ENCODE peak calls at places on chromosomes 3 and 15, in four cellular contexts. Z, U, L and D are unnamed samples.
A peak's percentile ranks its signal among the peaks of the same experiment; 100 is the strongest.

GRCh38 chr3:114608293-114608692 is 314.5 kb downstream of the TIGIT start:
- DNase-seq in Z (no peak), U (no peak), L (no peak), D (no peak)

GRCh38 chr3:106590259-106590658 is 721.4 kb upstream of the CBLB start:
- DNase-seq in Z (no peak), U (no peak), L (no peak), D (no peak)

GRCh38 chr3:31288641-31289100 is 244.1 kb upstream of the STT3B start:
- DNase-seq in Z (no peak), U (peak; percentile 36), L (no peak), D (peak; percentile 21)

GRCh38 chr3:32438596-32439344 is 47.1 kb downstream of the CMTM7 start:
- DNase-seq in Z (no peak), U (no peak), L (no peak), D (no peak)

GRCh38 chr15:68578960-68579935 is at the start of gene CORO2B:
- DNase-seq in Z (peak; percentile 76), U (no peak), L (no peak), D (peak; percentile 54)

GRCh38 chr3:72738752-72739520 is 109.3 kb downstream of the SHQ1 start:
- DNase-seq in Z (peak; percentile 59), U (peak; percentile 60), L (no peak), D (peak; percentile 26)

GRCh38 chr3:49104052-49104426 is 518 bp downstream of the QARS1 start:
- DNase-seq in Z (no peak), U (no peak), L (no peak), D (no peak)

GRCh38 chr3:143814358-143814968 is 33.8 kb downstream of the SLC9A9 start:
- DNase-seq in Z (peak; percentile 61), U (no peak), L (no peak), D (no peak)

GRCh38 chr15:58548308-58549012 is 116.7 kb downstream of the LIPC start:
- DNase-seq in Z (no peak), U (no peak), L (no peak), D (no peak)

GRCh38 chr3:61938878-61939549 is 377.6 kb downstream of the PTPRG start:
- DNase-seq in Z (no peak), U (no peak), L (no peak), D (no peak)

GRCh38 chr3:193828477-193828876 is 235.5 kb downstream of the OPA1 start:
- DNase-seq in Z (no peak), U (no peak), L (no peak), D (no peak)

GRCh38 chr3:186359078-186359477 is 3.0 kb downstream of the DGKG start:
- DNase-seq in Z (no peak), U (no peak), L (no peak), D (no peak)

GRCh38 chr3:186361246-186361611 is 805 bp downstream of the DGKG start:
- DNase-seq in Z (no peak), U (no peak), L (no peak), D (no peak)

GRCh38 chr3:186362409-186362757 is 349 bp upstream of the DGKG start:
- DNase-seq in Z (no peak), U (no peak), L (no peak), D (no peak)

GRCh38 chr3:186361612-186362408 is at the start of gene DGKG:
- DNase-seq in Z (peak; percentile 60), U (peak; percentile 66), L (peak; percentile 82), D (peak; percentile 69)

DNA sequence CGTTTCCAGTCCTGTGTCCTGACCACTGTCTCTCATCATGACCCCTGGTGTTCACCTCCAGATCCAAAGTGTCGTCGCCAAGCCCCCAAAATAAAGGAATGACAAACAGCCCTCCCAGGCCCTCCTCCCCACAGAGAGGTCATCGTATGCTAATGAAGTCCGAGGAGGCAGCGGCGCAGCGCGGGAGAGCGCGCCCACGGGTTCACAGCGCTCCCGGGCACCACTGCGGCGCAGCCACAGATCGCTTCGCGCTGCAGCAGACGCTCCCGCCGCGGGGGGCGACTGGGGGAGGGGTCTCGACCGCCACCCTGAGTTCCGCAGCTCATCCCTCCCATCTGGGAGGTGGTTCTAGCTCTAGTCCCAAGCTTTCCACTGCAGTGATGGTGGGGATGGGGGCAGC is 1.3 kb downstream of the DGKG start:
- DNase-seq in Z (no peak), U (no peak), L (peak; percentile 67), D (peak; percentile 45)
- H3K4me3 ChIP-seq in Z (peak overlapping the region; percentile 63), U (peak overlapping the region; percentile 52), L (peak overlapping the region; percentile 58), D (peak overlapping the region; percentile 73)

DNA sequence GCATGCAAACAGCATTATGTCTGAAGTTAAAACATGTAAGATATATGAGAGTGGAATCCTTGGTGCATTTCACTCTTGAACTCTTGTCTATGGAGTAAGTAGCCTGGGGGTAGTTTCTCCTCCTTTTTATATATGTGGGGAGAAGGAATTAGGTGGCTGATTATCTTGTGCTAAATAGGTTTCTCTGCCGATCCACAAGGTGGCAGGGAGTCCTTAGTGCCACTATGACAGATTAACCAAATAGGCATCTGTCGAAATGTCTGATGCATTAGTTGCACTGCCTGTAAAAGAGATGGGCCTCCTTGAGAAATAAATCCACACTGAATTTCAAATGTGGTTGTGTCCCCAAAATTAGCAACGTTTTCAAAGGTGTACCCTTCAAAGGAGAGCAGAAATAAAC is 170.1 kb downstream of the CNTN4 start:
- DNase-seq in Z (no peak), U (no peak), L (no peak), D (no peak)
- TF ChIP-seq CTCF in Z (no peak), U (no peak), L (no peak), D (peak; percentile 48)

GRCh38 chr3:50570508-50571279 is 1.4 kb downstream of the HEMK1 start:
- DNase-seq in Z (no peak), U (no peak), L (no peak), D (no peak)

GRCh38 chr3:50564321-50564720 is 3.2 kb downstream of the C3orf18 start:
- DNase-seq in Z (no peak), U (no peak), L (no peak), D (no peak)

GRCh38 chr3:50568947-50569749 is at the start of gene HEMK1:
- DNase-seq in Z (peak; percentile 99), U (peak; percentile 99), L (peak; percentile 99), D (peak; percentile 97)

GRCh38 chr3:50567011-50567385 is 549 bp downstream of the C3orf18 start:
- DNase-seq in Z (no peak), U (no peak), L (no peak), D (no peak)

GRCh38 chr3:50567386-50568182 is at the start of gene C3orf18:
- DNase-seq in Z (peak; percentile 96), U (peak; percentile 94), L (peak; percentile 97), D (peak; percentile 96)
- H3K4me1 ChIP-seq in Z (peaks cover 11% of the 10 kb centered on the region), U (peaks cover 11% of the 10 kb centered on the region), L (peaks cover 42% of the 10 kb centered on the region), D (peaks cover 83% of the 10 kb centered on the region)

DNA sequence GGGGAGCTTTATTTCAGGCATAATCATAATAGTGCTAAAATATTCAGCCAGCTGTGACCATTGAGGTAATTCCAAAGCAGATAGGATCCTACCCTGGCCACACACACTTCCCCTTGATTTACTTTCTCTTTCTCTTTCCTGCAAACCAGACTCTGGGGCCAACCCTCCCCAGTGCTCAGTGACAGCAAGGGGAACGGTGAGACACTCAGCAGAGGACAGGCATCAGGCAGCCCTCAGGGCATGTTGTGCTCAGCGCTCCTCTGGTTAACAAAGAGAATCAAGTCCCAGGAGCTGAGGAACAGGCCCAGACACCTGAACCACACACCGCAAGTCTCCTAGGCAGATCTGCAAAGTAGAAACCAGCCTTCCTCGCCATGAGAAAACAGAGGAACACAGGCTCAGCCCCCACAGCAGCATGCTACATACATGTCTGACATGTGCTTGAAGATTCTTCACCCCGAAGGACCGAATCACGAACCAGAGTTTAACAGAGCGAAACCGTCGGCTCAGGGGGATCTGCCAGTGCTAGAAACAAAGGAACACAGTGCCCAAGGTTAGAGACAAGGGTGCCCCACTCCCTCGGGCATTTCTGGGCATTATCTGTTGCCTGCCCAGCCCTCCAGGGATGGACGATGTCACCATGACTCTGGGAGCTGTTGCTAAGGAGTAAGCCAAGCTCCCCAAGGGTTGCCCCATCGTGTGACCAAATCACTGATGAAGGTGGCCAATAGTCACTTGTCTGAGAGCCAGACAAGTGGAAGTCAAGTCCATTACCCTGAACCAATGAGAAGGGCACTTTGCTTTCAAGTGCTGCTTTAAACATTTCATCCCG is 17.5 kb downstream of the HDC start:
- DNase-seq in Z (no peak), U (no peak), L (no peak), D (peak; percentile 18)
- H3K4me3 ChIP-seq in Z (no peak overlapping the region), U (no peak overlapping the region), L (no peak overlapping the region), D (no peak overlapping the region)

GRCh38 chr3:11643212-11644087 is at the start of gene VGLL4:
- DNase-seq in Z (peak; percentile 94), U (peak; percentile 92), L (peak; percentile 95), D (peak; percentile 93)
- TF ChIP-seq CTCF in Z (peak; percentile 2), U (no peak), L (no peak), D (peak; percentile 41)

DNA sequence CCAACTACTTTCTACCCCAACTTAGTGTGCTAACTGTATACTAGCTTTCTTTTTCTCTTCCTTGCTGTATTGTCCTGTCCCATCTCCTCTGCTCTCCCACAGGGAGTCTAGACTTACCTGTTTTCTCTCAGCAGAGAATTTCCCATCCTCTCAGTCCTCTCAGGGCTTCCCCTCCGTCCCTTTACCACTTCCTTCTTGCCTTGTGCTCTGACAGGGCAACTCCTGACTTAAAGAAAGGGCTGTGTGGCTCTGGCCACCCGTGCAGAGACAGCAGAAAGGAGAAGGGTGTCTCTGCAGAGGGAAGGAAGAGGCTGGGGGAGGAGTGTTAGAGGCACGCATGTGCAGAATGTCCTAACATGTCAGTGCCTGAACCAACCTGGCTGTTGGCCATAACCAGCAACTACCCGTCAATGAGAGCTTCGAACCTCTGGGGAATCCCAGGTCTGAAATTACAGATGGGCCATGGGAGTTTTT is at the start of gene GCSAM:
- DNase-seq in Z (peak; percentile 61), U (peak; percentile 74), L (peak; percentile 70), D (peak; percentile 35)
- H3K4me1 ChIP-seq in Z (peaks cover 4% of the 10 kb centered on the region), U (no peaks in the 10 kb centered on the region), L (no peaks in the 10 kb centered on the region), D (peaks cover 5% of the 10 kb centered on the region)